ENCODE peak calls at places on chromosomes 11 and 22, in five cellular contexts. One of them, this sample, is unnamed.

GRCh38 chr22:37290737-37291136 is 8.4 kb downstream of the CYTH4 start:
- DNase-seq in tibial nerve: no peak
- DNase-seq in A549: no peak
- DNase-seq in esophagus squamous epithelium: no peak
- DNase-seq in prostate gland: no peak
- DNase-seq in this sample: no peak

GRCh38 chr11:25159341-25159740 is 662.5 kb downstream of the LUZP2 start:
- DNase-seq in esophagus squamous epithelium: no peak
- DNase-seq in prostate gland: no peak
- DNase-seq in A549: no peak
- DNase-seq in tibial nerve: no peak
- DNase-seq in this sample: no peak

GRCh38 chr22:28027453-28028448 is 108.7 kb upstream of the PITPNB start:
- DNase-seq in A549: no peak
- DNase-seq in prostate gland: peak; percentile 65
- DNase-seq in esophagus squamous epithelium: no peak
- DNase-seq in tibial nerve: peak; percentile 45
- DNase-seq in this sample: no peak

GRCh38 chr11:126284829-126285228 is 1.9 kb downstream of the TIRAP start:
- DNase-seq in tibial nerve: peak; percentile 54
- DNase-seq in prostate gland: no peak
- DNase-seq in esophagus squamous epithelium: peak; percentile 39
- DNase-seq in A549: peak; percentile 19
- DNase-seq in this sample: peak; percentile 75

GRCh38 chr11:128026596-128026995 is 560.8 kb downstream of the ETS1 start:
- DNase-seq in tibial nerve: no peak
- DNase-seq in esophagus squamous epithelium: no peak
- DNase-seq in A549: no peak
- DNase-seq in prostate gland: no peak
- DNase-seq in this sample: no peak

GRCh38 chr11:103907548-103908455 is 128.6 kb upstream of the DDI1 start:
- DNase-seq in tibial nerve: no peak
- DNase-seq in A549: no peak
- DNase-seq in prostate gland: no peak
- DNase-seq in esophagus squamous epithelium: no peak
- DNase-seq in this sample: no peak

GRCh38 chr11:21814169-21814568 is 378.7 kb upstream of the ANO5 start:
- DNase-seq in esophagus squamous epithelium: no peak
- DNase-seq in prostate gland: no peak
- DNase-seq in A549: no peak
- DNase-seq in tibial nerve: no peak
- DNase-seq in this sample: no peak

GRCh38 chr11:28606930-28607329 is 498.7 kb downstream of the METTL15 start:
- DNase-seq in prostate gland: no peak
- DNase-seq in A549: no peak
- DNase-seq in tibial nerve: no peak
- DNase-seq in esophagus squamous epithelium: no peak
- DNase-seq in this sample: peak; percentile 13

GRCh38 chr11:86814775-86815174 is 14.4 kb downstream of the PRSS23 start:
- DNase-seq in tibial nerve: no peak
- DNase-seq in A549: no peak
- DNase-seq in prostate gland: no peak
- DNase-seq in esophagus squamous epithelium: no peak
- DNase-seq in this sample: no peak

GRCh38 chr11:20821046-20821445 is 151.7 kb downstream of the NELL1 start:
- DNase-seq in esophagus squamous epithelium: no peak
- DNase-seq in tibial nerve: no peak
- DNase-seq in A549: no peak
- DNase-seq in prostate gland: no peak
- DNase-seq in this sample: no peak

GRCh38 chr11:27444801-27445215 is 27.8 kb downstream of the LGR4 start:
- DNase-seq in esophagus squamous epithelium: no peak
- DNase-seq in tibial nerve: no peak
- DNase-seq in prostate gland: no peak
- DNase-seq in A549: no peak
- DNase-seq in this sample: no peak

GRCh38 chr11:9250139-9250582 is 15.0 kb downstream of the DENND5A start:
- DNase-seq in tibial nerve: no peak
- DNase-seq in prostate gland: no peak
- DNase-seq in esophagus squamous epithelium: no peak
- DNase-seq in A549: no peak
- DNase-seq in this sample: no peak

GRCh38 chr11:7892059-7892699 is 38.9 kb downstream of the OR10A6 start:
- DNase-seq in A549: no peak
- DNase-seq in tibial nerve: no peak
- DNase-seq in esophagus squamous epithelium: no peak
- DNase-seq in prostate gland: no peak
- DNase-seq in this sample: no peak

GRCh38 chr11:81494431-81494830 is 1239.2 kb downstream of the FAM181B start:
- DNase-seq in A549: no peak
- DNase-seq in esophagus squamous epithelium: no peak
- DNase-seq in prostate gland: no peak
- DNase-seq in tibial nerve: no peak
- DNase-seq in this sample: no peak

DNA sequence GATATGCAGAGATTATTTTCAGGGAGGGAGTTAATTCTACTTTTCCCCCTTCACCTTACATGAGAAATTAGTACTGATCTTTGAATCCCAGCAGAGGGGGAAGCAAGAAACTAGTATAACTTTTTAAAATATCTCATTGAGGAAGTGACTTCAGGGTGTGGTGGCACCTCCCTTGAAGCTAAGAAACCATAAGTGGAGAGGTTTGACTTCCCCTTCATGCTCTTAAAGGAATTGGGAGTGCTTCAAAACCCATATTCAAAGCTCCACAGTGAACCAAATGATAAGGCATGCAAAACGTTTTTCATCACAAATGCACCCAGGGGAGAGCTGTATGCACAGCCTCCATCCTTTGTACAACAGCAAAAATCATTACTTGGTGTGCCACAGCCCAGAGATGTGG is 531 bp downstream of the MS4A14 start:
- DNase-seq in tibial nerve: no peak
- DNase-seq in prostate gland: no peak
- DNase-seq in A549: no peak
- DNase-seq in esophagus squamous epithelium: no peak
- DNase-seq in this sample: no peak
- H3K27ac ChIP-seq in tibial nerve: no peak overlapping the region
- H3K27ac ChIP-seq in prostate gland: no peak overlapping the region
- H3K27ac ChIP-seq in A549: no peak overlapping the region
- H3K27ac ChIP-seq in esophagus squamous epithelium: no peak overlapping the region
- H3K27ac ChIP-seq in this sample: no peak overlapping the region

GRCh38 chr11:134119094-134119493 is 50.2 kb downstream of the JAM3 start:
- DNase-seq in tibial nerve: no peak
- DNase-seq in esophagus squamous epithelium: no peak
- DNase-seq in A549: no peak
- DNase-seq in prostate gland: no peak
- DNase-seq in this sample: no peak

GRCh38 chr11:134124660-134125451 is 56.0 kb downstream of the JAM3 start:
- DNase-seq in esophagus squamous epithelium: no peak
- DNase-seq in prostate gland: peak; percentile 57
- DNase-seq in tibial nerve: no peak
- DNase-seq in A549: no peak
- DNase-seq in this sample: no peak

GRCh38 chr11:134120143-134120850 is 51.4 kb downstream of the JAM3 start:
- DNase-seq in esophagus squamous epithelium: no peak
- DNase-seq in tibial nerve: peak; percentile 66
- DNase-seq in prostate gland: peak; percentile 64
- DNase-seq in A549: no peak
- DNase-seq in this sample: peak; percentile 80

GRCh38 chr11:134118016-134118415 is 49.1 kb downstream of the JAM3 start:
- DNase-seq in esophagus squamous epithelium: no peak
- DNase-seq in prostate gland: no peak
- DNase-seq in A549: no peak
- DNase-seq in tibial nerve: no peak
- DNase-seq in this sample: no peak

GRCh38 chr11:134120921-134121526 is 52.2 kb downstream of the JAM3 start:
- DNase-seq in tibial nerve: peak; percentile 39
- DNase-seq in A549: no peak
- DNase-seq in esophagus squamous epithelium: no peak
- DNase-seq in prostate gland: no peak
- DNase-seq in this sample: peak; percentile 31
- TF ChIP-seq POLR2A in tibial nerve: no peak
- TF ChIP-seq POLR2A in A549: no peak
- TF ChIP-seq POLR2A in esophagus squamous epithelium: no peak
- TF ChIP-seq POLR2A in prostate gland: no peak
- TF ChIP-seq POLR2A in this sample: no peak

GRCh38 chr22:44181912-44182590 is 1.3 kb downstream of the PARVG start:
- DNase-seq in esophagus squamous epithelium: no peak
- DNase-seq in prostate gland: no peak
- DNase-seq in tibial nerve: no peak
- DNase-seq in A549: no peak
- DNase-seq in this sample: no peak
- H3K4me3 ChIP-seq in esophagus squamous epithelium: peak overlapping the region; percentile 41
- H3K4me3 ChIP-seq in prostate gland: no peak overlapping the region
- H3K4me3 ChIP-seq in tibial nerve: no peak overlapping the region
- H3K4me3 ChIP-seq in A549: no peak overlapping the region
- H3K4me3 ChIP-seq in this sample: no peak overlapping the region

GRCh38 chr11:108223449-108224149 is 732 bp downstream of the ATM start:
- DNase-seq in tibial nerve: no peak
- DNase-seq in A549: no peak
- DNase-seq in esophagus squamous epithelium: no peak
- DNase-seq in prostate gland: no peak
- DNase-seq in this sample: no peak

GRCh38 chr11:108226036-108226435 is 3.2 kb downstream of the ATM start:
- DNase-seq in tibial nerve: no peak
- DNase-seq in prostate gland: no peak
- DNase-seq in A549: no peak
- DNase-seq in esophagus squamous epithelium: no peak
- DNase-seq in this sample: no peak

GRCh38 chr11:108222686-108223448 is at the start of gene ATM:
- DNase-seq in esophagus squamous epithelium: peak; percentile 91
- DNase-seq in tibial nerve: peak; percentile 97
- DNase-seq in prostate gland: peak; percentile 99
- DNase-seq in A549: peak; percentile 75
- DNase-seq in this sample: peak; percentile 100

GRCh38 chr11:108224908-108225786 is 2.3 kb downstream of the ATM start:
- DNase-seq in tibial nerve: peak; percentile 12
- DNase-seq in A549: no peak
- DNase-seq in esophagus squamous epithelium: no peak
- DNase-seq in prostate gland: no peak
- DNase-seq in this sample: no peak

DNA sequence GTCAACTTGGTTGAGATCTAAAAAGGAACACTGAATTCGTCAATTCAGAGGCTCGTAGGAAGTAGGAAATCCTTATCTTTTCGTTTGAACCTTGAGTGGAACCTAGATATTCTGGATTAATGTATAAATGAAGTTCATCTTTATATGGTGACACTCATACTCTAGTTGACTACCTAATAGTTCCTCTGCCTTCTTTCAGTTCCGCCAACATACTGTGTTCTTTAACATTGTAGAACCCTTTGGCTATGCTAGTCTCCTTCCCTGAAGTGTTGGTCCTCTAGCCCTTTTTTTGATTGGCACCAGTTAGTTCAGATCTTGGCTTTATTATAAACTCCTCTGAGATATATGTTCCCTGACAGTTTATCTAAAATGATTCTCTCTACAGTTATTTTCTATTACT is 1.5 kb downstream of the ATM start:
- DNase-seq in A549: no peak
- DNase-seq in tibial nerve: no peak
- DNase-seq in esophagus squamous epithelium: no peak
- DNase-seq in prostate gland: no peak
- DNase-seq in this sample: no peak
- H3K27ac ChIP-seq in A549: peak overlapping the region; percentile 96
- H3K27ac ChIP-seq in tibial nerve: peak overlapping the region; percentile 95
- H3K27ac ChIP-seq in esophagus squamous epithelium: peak overlapping the region; percentile 96
- H3K27ac ChIP-seq in prostate gland: no peak overlapping the region
- H3K27ac ChIP-seq in this sample: peak overlapping the region; percentile 87